ENCODE peak calls at places on chromosome 7, in four cellular contexts. T, U, B and O are unnamed samples.
A peak's percentile ranks its signal among the peaks of the same experiment; 100 is the strongest.

GRCh38 chr7:90180649-90181048 is 26.4 kb downstream of the STEAP1 start:
- DNase-seq in T (no peak), B (no peak), U (no peak), O (no peak)

GRCh38 chr7:134587736-134588135 is 38.8 kb downstream of the AKR1B15 start:
- DNase-seq in B (no peak), T (no peak), U (no peak), O (no peak)

GRCh38 chr7:124700655-124701054 is 64.9 kb downstream of the GPR37 start:
- DNase-seq in T (no peak), B (no peak), U (no peak), O (no peak)

GRCh38 chr7:99648843-99649242 is 31.0 kb downstream of the CYP3A5 start:
- DNase-seq in U (no peak), T (no peak), B (no peak), O (no peak)

GRCh38 chr7:22564511-22565045 is 64.6 kb upstream of the STEAP1B start:
- DNase-seq in U (no peak), B (no peak), T (no peak), O (no peak)

GRCh38 chr7:121545418-121545817 is 149.3 kb upstream of the FAM3C start:
- DNase-seq in T (no peak), U (no peak), B (no peak), O (no peak)

GRCh38 chr7:130593033-130593432 is 75.5 kb downstream of the COPG2 start:
- DNase-seq in T (no peak), B (no peak), U (no peak), O (no peak)

GRCh38 chr7:36037121-36037662 is 115.9 kb upstream of the EEPD1 start:
- DNase-seq in U (no peak), T (peak; percentile 37), B (no peak), O (no peak)

GRCh38 chr7:95808396-95808795 is 36.0 kb downstream of the DYNC1I1 start:
- DNase-seq in U (no peak), B (no peak), T (no peak), O (no peak)

GRCh38 chr7:150854066-150855000 is 2.0 kb downstream of the AOC1 start:
- DNase-seq in B (no peak), T (no peak), U (no peak), O (peak; percentile 36)

GRCh38 chr7:70698219-70698832 is 433.6 kb upstream of the GALNT17 start:
- DNase-seq in U (no peak), T (no peak), B (peak; percentile 23), O (peak; percentile 67)

GRCh38 chr7:106127984-106128780 is 16.1 kb upstream of the SYPL1 start:
- DNase-seq in U (no peak), B (no peak), T (no peak), O (no peak)

GRCh38 chr7:1806354-1806753 is 136.3 kb downstream of the ELFN1 start:
- DNase-seq in T (no peak), B (no peak), U (no peak), O (no peak)

GRCh38 chr7:16743207-16743606 is 10.3 kb upstream of the TSPAN13 start:
- DNase-seq in T (no peak), U (no peak), B (no peak), O (no peak)

GRCh38 chr7:43294080-43294630 is 181.7 kb downstream of the HECW1 start:
- DNase-seq in B (no peak), T (no peak), U (peak; percentile 45), O (no peak)

GRCh38 chr7:22980422-22980821 is 33.5 kb downstream of the HYCC1 start:
- DNase-seq in U (no peak), B (no peak), T (no peak), O (no peak)

GRCh38 chr7:132932321-132933075 is 149.4 kb downstream of the CHCHD3 start:
- DNase-seq in U (no peak), B (no peak), T (no peak), O (peak; percentile 23)

GRCh38 chr7:116097365-116098009 is 66.9 kb upstream of the TFEC start:
- DNase-seq in B (no peak), U (no peak), T (no peak), O (no peak)

GRCh38 chr7:36152756-36153570 is at the start of gene EEPD1:
- DNase-seq in U (peak; percentile 100), B (peak; percentile 99), T (peak; percentile 100), O (peak; percentile 99)

GRCh38 chr7:31073486-31074383 is 21.6 kb downstream of the ADCYAP1R1 start:
- DNase-seq in B (no peak), U (no peak), T (no peak), O (no peak)

GRCh38 chr7:155267023-155267422 is 30.7 kb upstream of the INSIG1 start:
- DNase-seq in T (no peak), B (no peak), U (no peak), O (peak; percentile 75)

GRCh38 chr7:131723926-131724325 is 167.5 kb upstream of the PODXL start:
- DNase-seq in T (no peak), U (no peak), B (no peak), O (no peak)

GRCh38 chr7:87797395-87797794 is 78.8 kb downstream of the SLC25A40 start:
- DNase-seq in U (no peak), T (no peak), B (no peak), O (no peak)

GRCh38 chr7:156986378-156986777 is 24.1 kb downstream of the MNX1 start:
- DNase-seq in T (no peak), B (no peak), U (no peak), O (no peak)

GRCh38 chr7:96067321-96067720 is 254.6 kb downstream of the SLC25A13 start:
- DNase-seq in B (no peak), U (no peak), T (no peak), O (no peak)

GRCh38 chr7:29921404-29922010 is 68.1 kb downstream of the SCRN1 start:
- DNase-seq in U (no peak), T (peak; percentile 35), B (peak; percentile 71), O (peak; percentile 77)

GRCh38 chr7:155534691-155535090 is 11.7 kb downstream of the CNPY1 start:
- DNase-seq in U (no peak), T (no peak), B (no peak), O (no peak)

GRCh38 chr7:82268632-82269031 is 174.9 kb downstream of the CACNA2D1 start:
- DNase-seq in U (no peak), T (no peak), B (no peak), O (no peak)

GRCh38 chr7:80346704-80347103 is 165.2 kb downstream of the GNAT3 start:
- DNase-seq in T (no peak), B (no peak), U (no peak), O (no peak)

GRCh38 chr7:111756687-111757178 is 194.4 kb upstream of the IMMP2L start:
- DNase-seq in U (peak; percentile 31), B (no peak), T (peak; percentile 11), O (peak; percentile 51)

GRCh38 chr7:71785216-71785615 is 626.9 kb downstream of the CALN1 start:
- DNase-seq in B (no peak), U (no peak), T (no peak), O (no peak)

GRCh38 chr7:38973760-38974159 is 3.9 kb upstream of the POU6F2 start:
- DNase-seq in B (no peak), T (no peak), U (no peak), O (no peak)

GRCh38 chr7:6637544-6638229 is 569 bp downstream of the ZNF316 start:
- DNase-seq in T (peak; percentile 41), B (peak; percentile 71), U (no peak), O (peak; percentile 93)

GRCh38 chr7:34842782-34843181 is 184.8 kb downstream of the NPSR1 start:
- DNase-seq in B (no peak), U (no peak), T (no peak), O (no peak)

GRCh38 chr7:6168469-6168868 is 104.0 kb downstream of the CYTH3 start:
- DNase-seq in T (no peak), U (no peak), B (no peak), O (no peak)

GRCh38 chr7:22137466-22137865 is 191.8 kb upstream of the CDCA7L start:
- DNase-seq in T (no peak), B (no peak), U (no peak), O (no peak)

GRCh38 chr7:149060161-149060560 is 30.4 kb downstream of the ZNF786 start:
- DNase-seq in U (no peak), T (no peak), B (no peak), O (no peak)

GRCh38 chr7:133572087-133572486 is 319.2 kb downstream of the EXOC4 start:
- DNase-seq in U (no peak), B (no peak), T (no peak), O (no peak)

GRCh38 chr7:50531401-50531906 is 33.8 kb downstream of the DDC start:
- DNase-seq in U (no peak), B (peak; percentile 62), T (no peak), O (no peak)

GRCh38 chr7:50531928-50532327 is 33.3 kb downstream of the DDC start:
- DNase-seq in B (peak; percentile 85), U (no peak), T (no peak), O (no peak)

GRCh38 chr7:50529093-50529862 is 35.9 kb downstream of the DDC start:
- DNase-seq in T (no peak), U (no peak), B (no peak), O (no peak)

GRCh38 chr7:50528266-50529092 is 36.7 kb downstream of the DDC start:
- DNase-seq in T (no peak), U (no peak), B (no peak), O (no peak)

DNA sequence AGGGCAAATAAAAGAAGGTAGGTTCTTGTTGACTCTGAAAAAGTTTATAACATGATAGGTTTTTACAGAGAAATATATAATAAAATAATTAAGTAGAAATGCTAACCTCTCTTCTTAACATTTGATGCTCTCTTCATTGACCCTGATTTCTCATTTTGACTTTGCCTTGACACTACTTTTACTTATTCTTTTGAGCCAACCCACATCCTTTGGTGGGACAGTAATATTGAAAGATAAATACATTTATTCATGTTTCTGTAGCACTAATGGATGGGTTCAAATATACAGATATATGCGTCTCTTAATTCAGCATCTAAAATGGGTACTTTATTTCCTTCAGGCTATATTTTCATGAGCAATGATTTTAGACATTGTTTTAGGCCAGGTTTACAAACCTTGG is 34.4 kb downstream of the DDC start:
- DNase-seq in T (no peak), U (no peak), B (no peak), O (no peak)
- H3K36me3 ChIP-seq in T (no peaks in the 10 kb centered on the region), U (no peaks in the 10 kb centered on the region), B (no peaks in the 10 kb centered on the region), O (no peaks in the 10 kb centered on the region)

GRCh38 chr7:158525648-158526484 is 61.8 kb downstream of the PTPRN2 start:
- DNase-seq in T (no peak), B (no peak), U (no peak), O (peak; percentile 82)
- H3K4me3 ChIP-seq in T (no peak overlapping the region), B (no peak overlapping the region), U (no peak overlapping the region), O (no peak overlapping the region)

GRCh38 chr7:25482631-25483030 is 254.3 kb upstream of the NPVF start:
- DNase-seq in T (no peak), U (no peak), B (no peak), O (no peak)

GRCh38 chr7:25481891-25482290 is 253.6 kb upstream of the NPVF start:
- DNase-seq in B (no peak), T (no peak), U (no peak), O (no peak)

GRCh38 chr7:25476863-25477262 is 248.6 kb upstream of the NPVF start:
- DNase-seq in T (no peak), U (no peak), B (no peak), O (no peak)

DNA sequence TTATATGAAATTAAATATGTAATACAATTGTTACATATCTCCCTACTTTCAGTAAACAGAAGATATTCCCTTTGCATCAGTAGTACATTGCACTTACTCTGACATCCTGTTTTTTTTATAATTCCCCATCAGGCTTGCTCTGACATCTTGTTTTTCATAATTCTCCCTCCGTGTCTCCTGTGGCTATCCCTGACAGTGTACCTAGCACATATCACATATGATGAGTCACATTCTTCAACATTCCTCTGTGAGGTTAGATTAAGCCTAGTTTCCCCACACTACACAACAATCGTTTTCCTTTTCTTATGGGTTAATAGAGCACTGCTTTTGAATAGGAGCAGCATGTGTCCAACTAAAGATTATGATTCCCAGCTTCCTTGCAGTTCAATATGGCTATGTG is 250.6 kb upstream of the NPVF start:
- DNase-seq in T (no peak), B (no peak), U (no peak), O (no peak)
- H3K36me3 ChIP-seq in T (no peaks in the 10 kb centered on the region), B (no peaks in the 10 kb centered on the region), U (no peaks in the 10 kb centered on the region), O (no peaks in the 10 kb centered on the region)

GRCh38 chr7:128167791-128168666 is 73.0 kb upstream of the LEP start:
- DNase-seq in U (no peak), B (no peak), T (no peak), O (peak; percentile 75)
- H3K4me3 ChIP-seq in U (peak overlapping the region; percentile 23), B (peak overlapping the region; percentile 76), T (no peak overlapping the region), O (peak overlapping the region; percentile 40)